ENCODE peak calls at places on chromosomes 16 and 17, in six cellular contexts. One of them, this sample, is unnamed.

GRCh38 chr17:9052921-9053320 is 31.6 kb downstream of the NTN1 start:
- DNase-seq in fibroblast of pulmonary artery: no peak
- DNase-seq in DND-41: no peak
- DNase-seq in transverse colon: peak
- DNase-seq in RWPE2: no peak
- DNase-seq in kidney epithelial cell: no peak
- DNase-seq in this sample: no peak

GRCh38 chr16:10847166-10847565 is 28.6 kb upstream of the TVP23A start:
- DNase-seq in kidney epithelial cell: no peak
- DNase-seq in RWPE2: no peak
- DNase-seq in DND-41: no peak
- DNase-seq in fibroblast of pulmonary artery: no peak
- DNase-seq in transverse colon: no peak
- DNase-seq in this sample: no peak

GRCh38 chr17:17988427-17988945 is 15.8 kb downstream of the DRC3 start:
- DNase-seq in transverse colon: no peak
- DNase-seq in DND-41: no peak
- DNase-seq in kidney epithelial cell: no peak
- DNase-seq in fibroblast of pulmonary artery: no peak
- DNase-seq in RWPE2: no peak
- DNase-seq in this sample: no peak

GRCh38 chr17:79852748-79853147 is 13.5 kb upstream of the CBX4 start:
- DNase-seq in transverse colon: peak
- DNase-seq in DND-41: peak
- DNase-seq in RWPE2: no peak
- DNase-seq in fibroblast of pulmonary artery: no peak
- DNase-seq in kidney epithelial cell: no peak
- DNase-seq in this sample: no peak

GRCh38 chr17:16948587-16949376 is 23.1 kb downstream of the TNFRSF13B start:
- DNase-seq in transverse colon: no peak
- DNase-seq in fibroblast of pulmonary artery: no peak
- DNase-seq in RWPE2: no peak
- DNase-seq in kidney epithelial cell: no peak
- DNase-seq in DND-41: no peak
- DNase-seq in this sample: no peak

GRCh38 chr16:80932725-80933124 is 74.0 kb downstream of the CMC2 start:
- DNase-seq in transverse colon: peak
- DNase-seq in kidney epithelial cell: peak
- DNase-seq in DND-41: no peak
- DNase-seq in RWPE2: peak
- DNase-seq in fibroblast of pulmonary artery: peak
- DNase-seq in this sample: no peak

GRCh38 chr17:11598274-11599221 is at the start of gene DNAH9:
- DNase-seq in RWPE2: peak
- DNase-seq in fibroblast of pulmonary artery: peak
- DNase-seq in DND-41: no peak
- DNase-seq in kidney epithelial cell: peak
- DNase-seq in transverse colon: peak
- DNase-seq in this sample: no peak

GRCh38 chr17:80474231-80474932 is 2.0 kb downstream of the NPTX1 start:
- DNase-seq in transverse colon: no peak
- DNase-seq in kidney epithelial cell: no peak
- DNase-seq in fibroblast of pulmonary artery: peak
- DNase-seq in RWPE2: no peak
- DNase-seq in DND-41: no peak
- DNase-seq in this sample: no peak

GRCh38 chr16:68636064-68636551 is 9.0 kb upstream of the CDH3 start:
- DNase-seq in kidney epithelial cell: no peak
- DNase-seq in fibroblast of pulmonary artery: peak
- DNase-seq in DND-41: no peak
- DNase-seq in RWPE2: peak
- DNase-seq in transverse colon: no peak
- DNase-seq in this sample: no peak

GRCh38 chr16:83068686-83069085 is 441.9 kb downstream of the CDH13 start:
- DNase-seq in transverse colon: no peak
- DNase-seq in DND-41: no peak
- DNase-seq in RWPE2: no peak
- DNase-seq in kidney epithelial cell: no peak
- DNase-seq in fibroblast of pulmonary artery: peak
- DNase-seq in this sample: no peak

GRCh38 chr17:49528966-49529365 is 33.9 kb downstream of the NGFR start:
- DNase-seq in transverse colon: no peak
- DNase-seq in RWPE2: no peak
- DNase-seq in fibroblast of pulmonary artery: no peak
- DNase-seq in DND-41: no peak
- DNase-seq in kidney epithelial cell: no peak
- DNase-seq in this sample: no peak

GRCh38 chr16:19605701-19606100 is 50.2 kb downstream of the VPS35L start:
- DNase-seq in transverse colon: no peak
- DNase-seq in kidney epithelial cell: no peak
- DNase-seq in fibroblast of pulmonary artery: no peak
- DNase-seq in RWPE2: no peak
- DNase-seq in DND-41: no peak
- DNase-seq in this sample: no peak

GRCh38 chr17:80877095-80877828 is 114.4 kb upstream of the CHMP6 start:
- DNase-seq in kidney epithelial cell: no peak
- DNase-seq in RWPE2: peak
- DNase-seq in DND-41: no peak
- DNase-seq in fibroblast of pulmonary artery: no peak
- DNase-seq in transverse colon: peak
- DNase-seq in this sample: no peak

GRCh38 chr16:48121276-48121675 is 34.5 kb downstream of the ABCC12 start:
- DNase-seq in DND-41: no peak
- DNase-seq in kidney epithelial cell: no peak
- DNase-seq in transverse colon: no peak
- DNase-seq in RWPE2: no peak
- DNase-seq in fibroblast of pulmonary artery: no peak
- DNase-seq in this sample: no peak

GRCh38 chr17:29740017-29740416 is 117.3 kb upstream of the CORO6 start:
- DNase-seq in kidney epithelial cell: no peak
- DNase-seq in transverse colon: no peak
- DNase-seq in RWPE2: no peak
- DNase-seq in fibroblast of pulmonary artery: no peak
- DNase-seq in DND-41: no peak
- DNase-seq in this sample: no peak

GRCh38 chr16:200388-200787 is 20.1 kb downstream of the HBQ1 start:
- DNase-seq in DND-41: no peak
- DNase-seq in kidney epithelial cell: peak
- DNase-seq in fibroblast of pulmonary artery: peak
- DNase-seq in transverse colon: no peak
- DNase-seq in RWPE2: no peak
- DNase-seq in this sample: no peak

GRCh38 chr16:351804-352520 is 561 bp downstream of the AXIN1 start:
- DNase-seq in fibroblast of pulmonary artery: no peak
- DNase-seq in RWPE2: no peak
- DNase-seq in kidney epithelial cell: no peak
- DNase-seq in DND-41: no peak
- DNase-seq in transverse colon: peak
- DNase-seq in this sample: no peak

GRCh38 chr17:79919164-79919585 is 79.9 kb upstream of the CBX4 start:
- DNase-seq in kidney epithelial cell: peak
- DNase-seq in DND-41: no peak
- DNase-seq in transverse colon: peak
- DNase-seq in fibroblast of pulmonary artery: no peak
- DNase-seq in RWPE2: no peak
- DNase-seq in this sample: no peak

GRCh38 chr17:82419471-82419995 is 1.1 kb upstream of the OGFOD3 start:
- DNase-seq in fibroblast of pulmonary artery: no peak
- DNase-seq in kidney epithelial cell: no peak
- DNase-seq in transverse colon: no peak
- DNase-seq in RWPE2: no peak
- DNase-seq in DND-41: no peak
- DNase-seq in this sample: peak
- H3K4me3 ChIP-seq in fibroblast of pulmonary artery: peak
- H3K4me3 ChIP-seq in kidney epithelial cell: no peak
- H3K4me3 ChIP-seq in transverse colon: peak
- H3K4me3 ChIP-seq in RWPE2: peak
- H3K4me3 ChIP-seq in DND-41: peak
- H3K4me3 ChIP-seq in this sample: peak

GRCh38 chr16:67013238-67013822 is 15.6 kb upstream of the CBFB start:
- DNase-seq in fibroblast of pulmonary artery: no peak
- DNase-seq in transverse colon: no peak
- DNase-seq in kidney epithelial cell: no peak
- DNase-seq in DND-41: no peak
- DNase-seq in RWPE2: no peak
- DNase-seq in this sample: no peak

GRCh38 chr16:67015317-67015731 is 13.6 kb upstream of the CBFB start:
- DNase-seq in DND-41: no peak
- DNase-seq in fibroblast of pulmonary artery: no peak
- DNase-seq in kidney epithelial cell: no peak
- DNase-seq in transverse colon: peak
- DNase-seq in RWPE2: peak
- DNase-seq in this sample: no peak

GRCh38 chr16:67014641-67015315 is 14.2 kb upstream of the CBFB start:
- DNase-seq in fibroblast of pulmonary artery: no peak
- DNase-seq in RWPE2: peak
- DNase-seq in DND-41: no peak
- DNase-seq in transverse colon: no peak
- DNase-seq in kidney epithelial cell: no peak
- DNase-seq in this sample: no peak

GRCh38 chr16:67016143-67016542 is 12.8 kb upstream of the CBFB start:
- DNase-seq in kidney epithelial cell: no peak
- DNase-seq in RWPE2: peak
- DNase-seq in DND-41: no peak
- DNase-seq in transverse colon: no peak
- DNase-seq in fibroblast of pulmonary artery: no peak
- DNase-seq in this sample: no peak

DNA sequence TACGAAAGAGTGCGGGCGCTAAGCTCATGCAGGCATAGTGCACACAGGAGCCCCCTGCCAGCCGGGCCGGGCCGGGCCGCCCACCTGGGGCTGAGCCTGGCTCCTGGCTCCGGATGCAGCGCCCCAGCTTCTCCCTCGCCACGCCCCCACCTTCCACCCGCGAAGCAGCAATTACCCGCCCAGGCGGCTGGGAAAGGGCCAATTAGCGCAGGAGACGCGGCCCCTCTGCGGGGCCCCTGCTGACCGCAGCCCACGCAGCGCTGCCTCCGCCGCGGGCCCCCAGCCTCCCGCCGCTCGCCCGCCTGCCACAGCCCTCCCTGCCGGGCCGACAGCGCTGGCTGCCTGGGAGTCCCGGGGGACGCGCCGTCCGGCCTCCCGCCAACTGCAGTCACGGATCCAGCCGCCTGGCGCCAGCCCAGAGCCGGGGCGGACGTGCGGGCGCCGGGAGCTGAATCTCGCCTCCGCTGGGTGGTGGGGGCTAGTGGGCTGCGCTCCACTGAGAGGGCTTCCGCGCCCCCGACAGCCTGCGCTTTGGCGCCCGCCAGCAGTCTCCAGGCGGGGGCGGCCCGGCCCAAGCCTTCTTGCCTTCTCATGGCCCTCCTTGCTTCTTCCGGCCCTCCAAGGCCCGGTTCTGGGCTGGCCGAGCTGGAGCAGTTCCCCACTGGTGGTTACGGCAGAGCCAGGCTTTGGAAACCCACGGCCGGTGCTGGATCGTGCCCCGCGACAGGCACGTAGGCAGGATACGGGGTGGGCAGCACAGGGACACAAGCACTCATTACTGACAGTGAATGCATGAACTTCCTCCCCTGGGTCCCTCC is 14.9 kb upstream of the CBFB start:
- DNase-seq in RWPE2: peak
- DNase-seq in transverse colon: peak
- DNase-seq in kidney epithelial cell: no peak
- DNase-seq in DND-41: peak
- DNase-seq in fibroblast of pulmonary artery: peak
- DNase-seq in this sample: peak
- H3K4me3 ChIP-seq in RWPE2: peak
- H3K4me3 ChIP-seq in transverse colon: peak
- H3K4me3 ChIP-seq in kidney epithelial cell: peak
- H3K4me3 ChIP-seq in DND-41: no peak
- H3K4me3 ChIP-seq in fibroblast of pulmonary artery: peak
- H3K4me3 ChIP-seq in this sample: peak

DNA sequence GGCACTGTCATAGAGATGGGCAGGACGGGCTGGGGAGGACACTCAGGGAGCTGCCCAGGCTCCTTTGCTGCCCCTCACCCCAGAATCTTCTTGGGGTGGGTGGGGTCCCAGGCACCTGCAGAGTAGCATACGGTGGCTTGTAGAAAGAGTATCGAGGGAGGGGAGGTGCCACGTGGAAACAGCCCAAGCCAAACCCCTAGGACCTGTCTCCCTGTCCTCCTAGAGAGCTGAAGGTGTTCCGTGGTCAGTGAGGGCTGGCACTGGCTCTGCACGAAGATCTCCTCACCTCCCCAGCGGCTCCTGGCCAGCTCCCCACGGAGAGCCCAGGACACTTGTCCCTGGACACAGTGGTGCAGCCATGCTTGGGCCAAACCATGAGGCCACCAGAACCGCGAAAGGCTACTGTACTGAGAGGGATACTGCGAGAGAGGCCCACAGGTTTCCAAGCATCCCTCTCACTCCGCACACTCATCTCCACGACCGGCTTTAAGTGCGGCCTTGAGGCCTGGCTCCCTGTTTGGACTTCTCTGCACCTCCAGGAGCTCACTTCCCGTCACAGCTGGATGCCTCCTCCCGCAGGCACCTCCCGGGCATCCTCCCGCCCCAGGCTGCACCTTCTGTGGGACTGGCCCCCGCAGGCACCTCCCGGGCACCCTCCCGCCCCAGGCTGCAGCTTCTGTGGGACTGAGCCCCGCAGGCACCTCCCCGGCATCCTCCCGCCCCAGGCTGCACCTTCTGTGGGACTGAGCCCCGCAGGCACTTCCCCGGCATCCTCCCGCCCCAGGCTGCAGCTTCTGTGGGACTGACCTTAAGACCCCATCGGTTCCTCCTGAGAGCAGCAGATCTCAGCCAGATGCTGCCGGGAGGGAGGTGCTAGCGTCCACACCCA is 2.0 kb upstream of the MAFG start:
- DNase-seq in kidney epithelial cell: no peak
- DNase-seq in DND-41: no peak
- DNase-seq in fibroblast of pulmonary artery: no peak
- DNase-seq in RWPE2: no peak
- DNase-seq in transverse colon: no peak
- DNase-seq in this sample: no peak
- H3K4me3 ChIP-seq in kidney epithelial cell: no peak
- H3K4me3 ChIP-seq in DND-41: no peak
- H3K4me3 ChIP-seq in fibroblast of pulmonary artery: no peak
- H3K4me3 ChIP-seq in RWPE2: no peak
- H3K4me3 ChIP-seq in transverse colon: no peak
- H3K4me3 ChIP-seq in this sample: no peak

GRCh38 chr17:38885728-38886642 is 16.1 kb downstream of the LASP1 start:
- DNase-seq in transverse colon: no peak
- DNase-seq in DND-41: no peak
- DNase-seq in fibroblast of pulmonary artery: no peak
- DNase-seq in kidney epithelial cell: no peak
- DNase-seq in RWPE2: no peak
- DNase-seq in this sample: peak

GRCh38 chr17:38885044-38885727 is 15.3 kb downstream of the LASP1 start:
- DNase-seq in transverse colon: peak
- DNase-seq in DND-41: no peak
- DNase-seq in RWPE2: no peak
- DNase-seq in fibroblast of pulmonary artery: no peak
- DNase-seq in kidney epithelial cell: no peak
- DNase-seq in this sample: no peak

GRCh38 chr17:38886643-38887010 is 16.8 kb downstream of the LASP1 start:
- DNase-seq in transverse colon: peak
- DNase-seq in kidney epithelial cell: no peak
- DNase-seq in fibroblast of pulmonary artery: no peak
- DNase-seq in RWPE2: no peak
- DNase-seq in DND-41: no peak
- DNase-seq in this sample: no peak

GRCh38 chr17:38881600-38882191 is 11.8 kb downstream of the LASP1 start:
- DNase-seq in kidney epithelial cell: no peak
- DNase-seq in transverse colon: peak
- DNase-seq in RWPE2: no peak
- DNase-seq in DND-41: no peak
- DNase-seq in fibroblast of pulmonary artery: peak
- DNase-seq in this sample: no peak

GRCh38 chr17:38883592-38884526 is 14.0 kb downstream of the LASP1 start:
- DNase-seq in RWPE2: no peak
- DNase-seq in transverse colon: no peak
- DNase-seq in fibroblast of pulmonary artery: peak
- DNase-seq in DND-41: no peak
- DNase-seq in kidney epithelial cell: no peak
- DNase-seq in this sample: peak
- H3K4me3 ChIP-seq in RWPE2: no peak
- H3K4me3 ChIP-seq in transverse colon: peak
- H3K4me3 ChIP-seq in fibroblast of pulmonary artery: no peak
- H3K4me3 ChIP-seq in DND-41: no peak
- H3K4me3 ChIP-seq in kidney epithelial cell: no peak
- H3K4me3 ChIP-seq in this sample: no peak

This sample was measured in Jurkat, Clone E6-1.